ENCODE peak calls at places on chromosomes 12 and 14, in ten cellular contexts. I, Y, H, X, D, U, C, Q, G and R are unnamed samples.

GRCh38 chr14:106844608-106845285 is 1318.4 kb downstream of the TMEM121 start:
- DNase-seq in X (peak; percentile 70), C (peak; percentile 65), U (no peak), G (no peak), H (no peak), Y (peak; percentile 4), I (no peak), Q (no peak), D (peak; percentile 83), R (no peak)

GRCh38 chr12:131335456-131335855 is 375.4 kb upstream of the SFSWAP start:
- DNase-seq in C (no peak), D (no peak), G (no peak), U (no peak), X (no peak), Q (no peak), I (no peak), Y (no peak), H (no peak), R (peak; percentile 44)

GRCh38 chr12:52155048-52155868 is 36.6 kb downstream of the KRT80 start:
- DNase-seq in G (no peak), Q (no peak), U (peak; percentile 48), Y (no peak), C (no peak), H (no peak), X (no peak), D (no peak), I (no peak), R (no peak)

GRCh38 chr12:131482199-131482598 is 228.7 kb upstream of the SFSWAP start:
- DNase-seq in Q (no peak), I (no peak), Y (no peak), H (no peak), X (no peak), D (no peak), G (no peak), C (no peak), U (no peak), R (no peak)

GRCh38 chr14:61861320-61861865 is 99.2 kb downstream of the SNAPC1 start:
- DNase-seq in I (no peak), U (no peak), Q (no peak), G (no peak), Y (no peak), C (no peak), D (no peak), H (no peak), X (no peak), R (no peak)

GRCh38 chr14:34501997-34502396 is 37.5 kb downstream of the EAPP start:
- DNase-seq in Y (no peak), I (peak; percentile 36), G (no peak), U (peak; percentile 53), D (no peak), X (no peak), H (peak; percentile 42), C (no peak), Q (no peak), R (no peak)

GRCh38 chr12:41436076-41436475 is 248.0 kb downstream of the PDZRN4 start:
- DNase-seq in Y (no peak), X (no peak), H (no peak), D (no peak), Q (no peak), C (no peak), G (no peak), I (no peak), U (no peak), R (no peak)

GRCh38 chr14:54338696-54339317 is 58.0 kb upstream of the CDKN3 start:
- DNase-seq in U (peak; percentile 77), G (no peak), Q (peak; percentile 34), I (peak; percentile 56), Y (no peak), H (peak; percentile 73), D (no peak), C (no peak), X (no peak), R (no peak)

GRCh38 chr12:97556201-97556824 is 93.7 kb downstream of the RMST start:
- DNase-seq in D (no peak), U (peak; percentile 23), C (no peak), X (no peak), H (peak; percentile 88), G (no peak), Q (peak; percentile 33), Y (no peak), I (peak; percentile 89), R (no peak)

GRCh38 chr12:4190376-4191063 is 83.0 kb upstream of the CCND2 start:
- DNase-seq in H (no peak), Y (no peak), X (no peak), C (no peak), Q (no peak), G (no peak), I (no peak), D (no peak), U (no peak), R (no peak)

GRCh38 chr12:123671876-123672275 is 963 bp downstream of the TCTN2 start:
- DNase-seq in Y (no peak), H (peak; percentile 65), D (no peak), X (no peak), Q (no peak), U (no peak), G (no peak), I (peak; percentile 68), C (no peak), R (no peak)

GRCh38 chr12:31368666-31369361 is 42.9 kb upstream of the SINHCAF start:
- DNase-seq in G (no peak), H (no peak), U (no peak), C (no peak), Y (no peak), D (no peak), X (no peak), Q (no peak), I (no peak), R (no peak)

GRCh38 chr14:23512156-23512555 is 39.4 kb downstream of the ZFHX2 start:
- DNase-seq in Q (no peak), I (peak; percentile 1), H (no peak), U (no peak), G (no peak), Y (no peak), D (no peak), X (peak; percentile 9), C (peak; percentile 41), R (no peak)

GRCh38 chr14:104434214-104435076 is 145.1 kb upstream of the C14orf180 start:
- DNase-seq in I (no peak), U (no peak), X (no peak), G (no peak), H (no peak), C (no peak), Q (no peak), Y (no peak), D (no peak), R (no peak)

GRCh38 chr12:81888961-81889360 is 129.8 kb upstream of the PPFIA2 start:
- DNase-seq in Q (no peak), I (no peak), C (no peak), H (no peak), Y (no peak), D (no peak), U (no peak), X (no peak), G (no peak), R (no peak)

GRCh38 chr12:46073321-46073720 is 82.9 kb upstream of the SCAF11 start:
- DNase-seq in I (no peak), U (no peak), X (no peak), H (no peak), G (no peak), D (no peak), Y (no peak), C (no peak), Q (no peak), R (no peak)

GRCh38 chr14:92026548-92027190 is 13.2 kb downstream of the TRIP11 start:
- DNase-seq in C (peak; percentile 70), D (no peak), U (no peak), Q (no peak), I (no peak), X (peak; percentile 42), G (no peak), H (no peak), Y (no peak), R (no peak)

GRCh38 chr12:113822986-113823385 is 143.1 kb downstream of the RBM19 start:
- DNase-seq in C (no peak), Y (no peak), H (no peak), Q (no peak), X (no peak), D (no peak), U (no peak), I (no peak), G (no peak), R (no peak)

GRCh38 chr14:61337893-61338292 is 16.5 kb downstream of the PRKCH start:
- DNase-seq in G (no peak), I (no peak), U (no peak), H (no peak), Q (no peak), Y (no peak), X (no peak), D (no peak), C (peak; percentile 85), R (no peak)

GRCh38 chr14:70809238-70810214 is at the start of gene MAP3K9:
- DNase-seq in G (peak; percentile 92), Y (peak; percentile 74), D (peak; percentile 93), Q (peak; percentile 98), C (peak; percentile 97), X (peak; percentile 94), U (peak; percentile 33), I (peak; percentile 85), H (peak; percentile 87), R (peak; percentile 96)

GRCh38 chr12:116532428-116532827 is 26.8 kb upstream of the MAP1LC3B2 start:
- DNase-seq in U (no peak), G (no peak), C (no peak), I (no peak), H (no peak), X (no peak), Y (no peak), D (no peak), Q (no peak), R (no peak)

GRCh38 chr14:64760916-64761315 is 56.7 kb downstream of the PLEKHG3 start:
- DNase-seq in U (no peak), Y (no peak), D (no peak), X (no peak), H (no peak), I (no peak), C (no peak), G (no peak), Q (no peak), R (no peak)

GRCh38 chr12:10847701-10848100 is 1.6 kb downstream of the PRR4 start:
- DNase-seq in D (no peak), G (no peak), H (no peak), Y (no peak), I (no peak), X (no peak), C (no peak), Q (no peak), U (no peak), R (no peak)

GRCh38 chr14:23577004-23577681 is 1.4 kb downstream of the JPH4 start:
- DNase-seq in U (no peak), X (no peak), H (no peak), D (no peak), G (no peak), C (no peak), I (no peak), Y (no peak), Q (peak; percentile 44), R (no peak)

GRCh38 chr14:36996133-36996856 is 176.1 kb downstream of the SLC25A21 start:
- DNase-seq in X (no peak), Y (no peak), U (peak; percentile 11), Q (no peak), D (no peak), H (peak; percentile 68), G (no peak), I (peak; percentile 74), C (no peak), R (no peak)

GRCh38 chr14:101217972-101218371 is 314.4 kb upstream of the RTL1 start:
- DNase-seq in U (no peak), C (no peak), H (no peak), G (no peak), Y (no peak), I (no peak), X (no peak), Q (no peak), D (peak; percentile 12), R (no peak)

GRCh38 chr14:91980157-91980556 is 32.7 kb upstream of the FBLN5 start:
- DNase-seq in X (no peak), I (peak; percentile 96), H (peak; percentile 89), U (peak; percentile 90), D (no peak), Y (no peak), G (no peak), C (no peak), Q (no peak), R (no peak)

GRCh38 chr12:2628401-2628800 is 166.4 kb upstream of the FKBP4 start:
- DNase-seq in Q (no peak), U (no peak), Y (no peak), H (no peak), C (no peak), G (no peak), I (no peak), D (no peak), X (no peak), R (no peak)